ENCODE peak calls at places on chromosome X, in four cellular contexts. G, B, U and Y are unnamed samples.

GRCh38 chrX:11757729-11758399 is at the start of gene MSL3:
- DNase-seq in G (peak), B (peak), U (peak), Y (peak)

GRCh38 chrX:22349116-22349515 is 76.4 kb downstream of the CBLL2 start:
- DNase-seq in G (no peak), B (no peak), U (no peak), Y (no peak)

GRCh38 chrX:37348237-37349130 is 680 bp upstream of the PRRG1 start:
- DNase-seq in G (no peak), B (no peak), U (no peak), Y (no peak)

GRCh38 chrX:133151320-133151719 is 54.4 kb upstream of the USP26 start:
- DNase-seq in G (no peak), B (no peak), U (no peak), Y (no peak)

GRCh38 chrX:53116101-53116500 is 22.2 kb downstream of the KANTR start:
- DNase-seq in G (no peak), B (no peak), U (peak), Y (no peak)

GRCh38 chrX:71989768-71990167 is 79.1 kb downstream of the NHSL2 start:
- DNase-seq in G (no peak), B (no peak), U (no peak), Y (no peak)

GRCh38 chrX:148498067-148498466 is 2.4 kb upstream of the AFF2 start:
- DNase-seq in G (no peak), B (no peak), U (no peak), Y (no peak)

GRCh38 chrX:139120760-139121159 is 409.2 kb upstream of the FGF13 start:
- DNase-seq in G (no peak), B (no peak), U (no peak), Y (no peak)

GRCh38 chrX:2497961-2498780 is 2.6 kb downstream of the DHRSX start:
- DNase-seq in G (no peak), B (no peak), U (peak), Y (peak)

GRCh38 chrX:51931761-51932160 is 38.3 kb downstream of the MAGED1 start:
- DNase-seq in G (no peak), B (no peak), U (peak), Y (no peak)

GRCh38 chrX:141903400-141904155 is at the start of gene MAGEC1:
- DNase-seq in G (no peak), B (no peak), U (peak), Y (no peak)

GRCh38 chrX:69065451-69065850 is 99.8 kb downstream of the PJA1 start:
- DNase-seq in G (no peak), B (peak), U (no peak), Y (no peak)

GRCh38 chrX:48083706-48084105 is 12.3 kb upstream of the ZNF630 start:
- DNase-seq in G (no peak), B (no peak), U (no peak), Y (no peak)

GRCh38 chrX:73478961-73479360 is 32.1 kb downstream of the CDX4 start:
- DNase-seq in G (no peak), B (no peak), U (no peak), Y (no peak)

GRCh38 chrX:3699841-3700381 is 13.5 kb downstream of the PRKX start:
- DNase-seq in G (no peak), B (no peak), U (no peak), Y (no peak)

GRCh38 chrX:111662314-111662713 is 18.7 kb upstream of the ALG13 start:
- DNase-seq in G (no peak), B (no peak), U (no peak), Y (no peak)

GRCh38 chrX:137565921-137566745 is at the start of gene ZIC3:
- DNase-seq in G (no peak), B (peak), U (peak), Y (no peak)

GRCh38 chrX:137565318-137565904 is 516 bp upstream of the ZIC3 start:
- DNase-seq in G (no peak), B (no peak), U (no peak), Y (no peak)

GRCh38 chrX:137562096-137562495 is 3.8 kb upstream of the ZIC3 start:
- DNase-seq in G (no peak), B (no peak), U (no peak), Y (no peak)

GRCh38 chrX:137566746-137567473 is 983 bp downstream of the ZIC3 start:
- DNase-seq in G (no peak), B (no peak), U (no peak), Y (no peak)

DNA sequence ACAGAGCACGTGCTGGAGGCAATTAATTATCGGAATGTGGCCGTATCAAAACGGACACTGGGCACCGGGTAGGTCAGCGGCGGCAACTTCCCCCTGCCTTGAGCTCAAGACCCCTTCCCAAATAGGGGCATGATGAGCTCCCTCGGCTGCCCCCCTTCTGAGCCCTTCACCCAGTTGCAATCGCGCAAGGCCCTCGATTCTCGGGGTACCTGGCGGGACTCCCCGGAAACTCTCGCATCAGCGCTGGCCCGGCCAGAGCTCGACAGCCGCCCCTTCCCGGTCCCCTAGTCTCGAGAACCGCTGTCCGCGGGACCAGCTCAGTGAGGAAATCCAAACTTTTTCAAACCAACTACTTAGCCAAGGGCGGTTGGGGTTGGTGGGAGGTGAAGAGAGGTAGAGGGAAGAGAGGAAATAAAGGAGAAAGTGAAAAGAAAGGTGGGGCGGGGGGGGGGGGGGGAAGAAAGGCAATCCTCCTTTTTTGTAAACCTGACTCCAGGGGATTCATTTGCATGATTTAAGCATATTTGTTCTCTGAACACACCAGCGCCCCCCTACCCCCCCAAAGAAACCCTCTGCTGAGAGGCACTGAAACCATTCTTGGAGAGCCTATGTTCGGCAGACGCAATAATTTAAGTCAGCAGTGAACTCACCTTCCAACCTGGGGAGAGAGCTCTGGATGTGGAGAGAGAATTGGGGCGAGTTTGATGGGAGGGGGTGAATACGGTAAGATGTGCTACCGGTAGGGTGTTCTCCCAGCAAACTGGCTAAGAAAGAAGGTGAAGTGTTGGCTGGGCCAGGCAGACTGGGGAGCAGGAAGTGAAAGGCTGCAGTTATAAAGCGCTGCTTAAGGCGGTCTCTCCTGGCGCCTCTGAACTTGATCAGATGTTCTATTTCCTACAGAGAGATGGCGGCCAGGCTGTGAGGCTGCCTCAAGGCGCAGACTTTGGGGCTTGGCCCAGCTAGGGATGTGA is 2.0 kb upstream of the ZIC3 start:
- DNase-seq in G (no peak), B (no peak), U (no peak), Y (no peak)
- TF ChIP-seq CTCF in G (no peak), B (no peak), U (no peak), Y (no peak)

DNA sequence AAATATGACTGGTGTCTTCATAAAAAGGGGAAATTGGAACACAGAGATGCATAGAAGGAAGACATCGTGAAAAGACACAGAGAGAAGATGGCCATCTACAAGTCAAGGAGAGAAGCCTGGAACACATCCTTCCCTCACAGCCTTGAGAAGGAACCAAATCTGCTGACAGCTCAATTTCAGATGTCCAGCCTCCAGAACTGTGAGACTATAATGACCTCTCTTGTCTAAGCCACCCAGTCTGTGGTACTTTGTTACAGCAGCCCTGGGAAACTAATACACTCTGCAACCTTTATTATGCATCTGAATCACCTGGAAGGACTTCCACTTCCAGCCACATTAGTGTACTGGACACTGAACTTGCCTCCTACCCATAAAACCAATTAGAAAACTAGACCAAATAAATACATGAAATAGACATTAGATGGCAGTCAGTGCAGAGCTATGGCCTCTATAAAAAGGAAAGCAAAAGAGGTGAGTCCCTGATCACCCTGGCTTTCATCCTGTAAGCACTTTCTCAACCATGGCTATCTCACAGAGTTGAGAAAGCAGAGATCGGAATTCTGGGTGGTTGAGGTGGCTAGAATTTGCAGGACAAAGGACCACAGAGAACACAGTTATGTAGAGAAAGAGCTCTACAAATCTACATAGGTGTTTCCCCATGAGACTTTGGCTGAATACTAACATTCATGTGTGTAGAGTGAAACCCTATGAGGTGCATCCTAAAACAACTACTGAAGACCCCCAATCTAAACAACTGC is 25.7 kb downstream of the GAB3 start:
- DNase-seq in G (no peak), B (no peak), U (no peak), Y (peak)
- TF ChIP-seq CTCF in G (no peak), B (no peak), U (no peak), Y (no peak)

DNA sequence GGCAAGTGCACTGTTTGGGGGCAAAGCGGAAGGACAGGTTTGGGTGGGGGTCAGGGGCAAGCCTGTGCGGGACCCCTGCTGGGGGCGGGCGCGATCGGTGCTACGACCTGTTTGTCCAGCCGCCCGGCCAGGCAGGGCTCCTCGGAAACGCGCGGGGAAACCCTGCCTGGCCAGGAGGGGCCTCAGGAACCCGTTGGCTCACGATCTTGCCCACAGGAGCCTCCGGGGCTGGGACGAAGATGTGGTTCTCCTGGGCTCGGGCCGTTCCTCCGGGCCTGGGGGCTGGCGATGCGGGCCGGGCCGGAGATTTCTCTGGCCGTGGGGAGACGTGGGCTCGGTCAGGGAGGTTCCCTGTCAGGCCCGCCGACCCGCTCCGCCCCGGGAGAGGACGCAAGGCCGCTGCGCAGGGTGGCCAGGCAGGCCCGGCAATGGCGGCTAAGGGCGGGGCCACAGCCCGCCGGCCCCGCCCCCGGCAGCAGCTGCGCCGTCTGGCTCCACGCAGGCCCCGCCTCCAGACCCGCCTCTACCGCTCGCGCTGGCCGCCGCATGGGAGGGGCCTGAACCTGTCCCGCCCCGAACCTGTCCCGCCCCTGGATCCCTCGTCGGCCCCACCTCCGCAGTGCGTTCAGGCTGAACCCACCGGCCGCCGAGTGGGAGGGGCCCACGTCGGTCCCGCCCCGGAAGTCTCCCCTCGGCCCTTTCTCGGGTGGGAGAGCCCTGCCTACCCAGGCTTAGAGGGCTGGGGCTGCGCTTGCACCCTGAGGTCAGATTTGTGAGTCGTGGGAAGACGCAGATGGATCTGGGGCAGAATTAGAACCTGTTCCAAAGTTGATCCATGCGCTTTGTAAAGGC is at the start of gene FAM3A:
- DNase-seq in G (peak), B (peak), U (peak), Y (peak)
- TF ChIP-seq CTCF in G (no peak), B (no peak), U (no peak), Y (no peak)

GRCh38 chrX:104522386-104522785 is 43.6 kb upstream of the IL1RAPL2 start:
- DNase-seq in G (no peak), B (no peak), U (no peak), Y (no peak)

GRCh38 chrX:104523858-104524257 is 42.1 kb upstream of the IL1RAPL2 start:
- DNase-seq in G (no peak), B (no peak), U (no peak), Y (no peak)
- TF ChIP-seq CTCF in G (no peak), B (no peak), U (no peak), Y (no peak)

GRCh38 chrX:150544222-150544787 is 24.1 kb upstream of the MTM1 start:
- DNase-seq in G (no peak), B (no peak), U (no peak), Y (peak)
- TF ChIP-seq CTCF in G (no peak), B (no peak), U (no peak), Y (no peak)

GRCh38 chrX:40468033-40468979 is 112.5 kb upstream of the ATP6AP2 start:
- DNase-seq in G (peak), B (no peak), U (peak), Y (peak)
- TF ChIP-seq CTCF in G (peak), B (peak), U (peak), Y (no peak)

DNA sequence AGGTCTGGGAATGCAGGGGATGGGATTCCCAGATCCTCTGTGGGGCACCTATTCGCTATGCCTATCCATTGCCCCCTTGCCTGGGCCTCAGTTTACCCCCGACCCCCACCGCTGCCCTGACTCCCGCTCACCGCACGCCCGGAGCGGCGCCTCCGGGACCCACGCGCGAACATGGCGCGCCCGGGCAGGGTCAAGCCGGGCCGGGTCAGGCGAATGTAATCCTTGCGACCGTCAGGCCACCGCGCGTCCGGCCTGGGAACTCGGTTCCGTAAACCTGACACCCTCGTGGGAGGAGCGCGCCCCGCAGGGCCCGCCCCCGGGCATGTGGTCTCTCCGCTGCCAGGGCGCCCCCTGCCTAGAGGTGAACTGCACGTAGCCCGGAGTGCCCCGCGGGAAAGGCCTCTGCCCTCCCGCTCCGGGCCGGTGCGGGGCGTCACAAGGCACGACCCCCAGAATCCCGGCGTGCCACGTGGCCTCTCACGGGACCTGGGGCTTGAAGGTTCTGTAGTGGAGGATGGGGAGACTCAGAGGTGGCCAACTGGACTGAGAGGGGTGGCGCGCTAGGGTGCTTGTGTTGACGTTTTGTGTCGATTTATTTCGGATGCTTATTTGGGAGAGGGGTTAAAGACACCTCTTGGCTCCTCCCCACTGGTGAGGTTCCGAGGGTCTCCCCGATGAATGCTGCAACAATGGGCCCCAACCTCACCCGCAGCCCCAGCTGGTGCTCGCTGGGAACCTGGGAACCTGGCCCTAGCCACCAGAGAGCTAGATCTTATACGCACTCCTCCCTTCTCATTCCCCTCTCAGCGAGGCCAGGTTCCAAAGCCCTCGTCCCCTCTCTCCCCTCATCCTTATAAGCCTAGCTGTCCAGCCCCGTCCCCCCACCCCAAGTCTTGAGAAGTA is at the start of gene PRICKLE3:
- DNase-seq in G (peak), B (no peak), U (peak), Y (peak)
- TF ChIP-seq CTCF in G (peak), B (peak), U (peak), Y (peak)

DNA sequence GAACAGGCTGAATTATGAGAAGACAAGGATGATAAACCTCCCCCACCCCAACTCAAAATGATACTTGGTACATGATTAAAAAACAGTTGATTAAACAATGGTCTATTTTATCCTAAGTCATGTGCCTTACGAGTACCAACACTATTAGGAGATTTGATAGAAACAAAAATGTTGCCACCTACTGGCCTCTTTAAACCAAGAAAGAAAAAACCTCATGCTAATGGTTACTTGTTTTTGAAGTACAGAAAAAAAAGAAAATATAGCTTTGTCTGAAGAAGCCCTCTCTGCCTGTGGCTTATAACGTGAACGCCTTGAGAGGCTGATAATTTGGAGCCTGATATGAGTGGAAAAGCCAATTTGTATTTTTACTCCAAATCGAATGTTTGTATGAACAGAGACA is 538.2 kb downstream of the DMD start:
- DNase-seq in G (no peak), B (no peak), U (no peak), Y (no peak)
- TF ChIP-seq CTCF in G (peak), B (peak), U (no peak), Y (no peak)